ENCODE peak calls at places on chromosome 15, in four cellular contexts. One of them, this sample, is unnamed.

GRCh38 chr15:35168464-35168863 is 83.4 kb upstream of the NANOGP8 start:
- DNase-seq in H9: no peak
- DNase-seq in substantia nigra: no peak
- DNase-seq in MCF 10A: peak
- DNase-seq in this sample: no peak

GRCh38 chr15:57566840-57567239 is 24.9 kb upstream of the MYZAP start:
- DNase-seq in H9: no peak
- DNase-seq in substantia nigra: no peak
- DNase-seq in MCF 10A: no peak
- DNase-seq in this sample: no peak

GRCh38 chr15:58146734-58147133 is 8.6 kb downstream of the AQP9 start:
- DNase-seq in MCF 10A: peak
- DNase-seq in substantia nigra: no peak
- DNase-seq in H9: no peak
- DNase-seq in this sample: no peak

GRCh38 chr15:85584791-85585360 is 204.5 kb downstream of the AKAP13 start:
- DNase-seq in H9: no peak
- DNase-seq in MCF 10A: no peak
- DNase-seq in substantia nigra: no peak
- DNase-seq in this sample: peak

GRCh38 chr15:93173369-93173768 is 84.4 kb upstream of the RGMA start:
- DNase-seq in MCF 10A: peak
- DNase-seq in H9: no peak
- DNase-seq in substantia nigra: no peak
- DNase-seq in this sample: no peak

GRCh38 chr15:97598353-97598798 is 362.1 kb upstream of the ARRDC4 start:
- DNase-seq in substantia nigra: no peak
- DNase-seq in H9: no peak
- DNase-seq in MCF 10A: no peak
- DNase-seq in this sample: no peak

GRCh38 chr15:87211547-87211946 is 1045.0 kb downstream of the NTRK3 start:
- DNase-seq in substantia nigra: no peak
- DNase-seq in H9: no peak
- DNase-seq in MCF 10A: no peak
- DNase-seq in this sample: no peak

GRCh38 chr15:23497710-23498111 is 50.7 kb upstream of the GOLGA6L2 start:
- DNase-seq in H9: no peak
- DNase-seq in MCF 10A: no peak
- DNase-seq in substantia nigra: peak
- DNase-seq in this sample: no peak

GRCh38 chr15:73844356-73844755 is 29.0 kb upstream of the TBC1D21 start:
- DNase-seq in H9: peak
- DNase-seq in MCF 10A: no peak
- DNase-seq in substantia nigra: no peak
- DNase-seq in this sample: no peak

GRCh38 chr15:92664178-92664900 is 8.8 kb upstream of the FAM174B start:
- DNase-seq in substantia nigra: no peak
- DNase-seq in H9: no peak
- DNase-seq in MCF 10A: no peak
- DNase-seq in this sample: no peak

GRCh38 chr15:62241135-62241770 is 76.2 kb upstream of the C2CD4B start:
- DNase-seq in H9: peak
- DNase-seq in MCF 10A: peak
- DNase-seq in substantia nigra: no peak
- DNase-seq in this sample: no peak

GRCh38 chr15:100922192-100923040 is 3.3 kb downstream of the LRRK1 start:
- DNase-seq in substantia nigra: no peak
- DNase-seq in MCF 10A: no peak
- DNase-seq in H9: no peak
- DNase-seq in this sample: no peak

GRCh38 chr15:81189583-81190283 is 6.9 kb upstream of the IL16 start:
- DNase-seq in MCF 10A: peak
- DNase-seq in substantia nigra: no peak
- DNase-seq in H9: no peak
- DNase-seq in this sample: no peak

GRCh38 chr15:56772868-56773639 is 39.7 kb upstream of the ZNF280D start:
- DNase-seq in H9: no peak
- DNase-seq in substantia nigra: no peak
- DNase-seq in MCF 10A: peak
- DNase-seq in this sample: no peak

GRCh38 chr15:51314391-51315337 is 23.7 kb downstream of the CYP19A1 start:
- DNase-seq in H9: no peak
- DNase-seq in substantia nigra: no peak
- DNase-seq in MCF 10A: no peak
- DNase-seq in this sample: no peak

GRCh38 chr15:92638291-92638708 is 17.3 kb downstream of the FAM174B start:
- DNase-seq in H9: no peak
- DNase-seq in substantia nigra: no peak
- DNase-seq in MCF 10A: no peak
- DNase-seq in this sample: no peak

GRCh38 chr15:50181983-50182232 is at the start of gene SLC27A2:
- DNase-seq in substantia nigra: no peak
- DNase-seq in H9: peak
- DNase-seq in MCF 10A: no peak
- DNase-seq in this sample: no peak

GRCh38 chr15:76327191-76328105 is 9.1 kb upstream of the ISL2 start:
- DNase-seq in MCF 10A: no peak
- DNase-seq in substantia nigra: no peak
- DNase-seq in H9: no peak
- DNase-seq in this sample: no peak

This sample was measured in CD4-positive, CD25-positive, alpha-beta regulatory T cell.